ENCODE peak calls at places on chromosomes 2 and 18, in six cellular contexts. One of them, this sample, is unnamed.

GRCh38 chr18:50956116-50956515 is 11.7 kb upstream of the ELAC1 start:
- DNase-seq in heart left ventricle: no peak
- DNase-seq in suprapubic skin: no peak
- DNase-seq in stomach: no peak
- DNase-seq in adrenal gland: no peak
- DNase-seq in bronchial epithelial cell: peak; percentile 56
- DNase-seq in this sample: no peak

GRCh38 chr18:77173274-77174030 is 40.9 kb upstream of the MBP start:
- DNase-seq in adrenal gland: no peak
- DNase-seq in stomach: no peak
- DNase-seq in heart left ventricle: no peak
- DNase-seq in suprapubic skin: no peak
- DNase-seq in bronchial epithelial cell: no peak
- DNase-seq in this sample: no peak

GRCh38 chr2:227804970-227805369 is 8.7 kb upstream of the CCL20 start:
- DNase-seq in heart left ventricle: no peak
- DNase-seq in suprapubic skin: no peak
- DNase-seq in bronchial epithelial cell: no peak
- DNase-seq in adrenal gland: no peak
- DNase-seq in stomach: no peak
- DNase-seq in this sample: no peak

GRCh38 chr2:53756644-53757043 is 11.0 kb upstream of the CHAC2 start:
- DNase-seq in bronchial epithelial cell: no peak
- DNase-seq in stomach: no peak
- DNase-seq in suprapubic skin: no peak
- DNase-seq in adrenal gland: no peak
- DNase-seq in heart left ventricle: no peak
- DNase-seq in this sample: no peak

GRCh38 chr2:100264121-100264520 is 58.2 kb downstream of the LONRF2 start:
- DNase-seq in suprapubic skin: peak; percentile 54
- DNase-seq in adrenal gland: no peak
- DNase-seq in bronchial epithelial cell: no peak
- DNase-seq in stomach: no peak
- DNase-seq in heart left ventricle: no peak
- DNase-seq in this sample: no peak

GRCh38 chr2:69514406-69514805 is 77.2 kb upstream of the NFU1 start:
- DNase-seq in suprapubic skin: no peak
- DNase-seq in stomach: no peak
- DNase-seq in adrenal gland: peak; percentile 70
- DNase-seq in bronchial epithelial cell: no peak
- DNase-seq in heart left ventricle: peak; percentile 59
- DNase-seq in this sample: no peak

GRCh38 chr2:4674007-4674406 is 970.6 kb downstream of the DCDC2C start:
- DNase-seq in bronchial epithelial cell: no peak
- DNase-seq in stomach: no peak
- DNase-seq in heart left ventricle: no peak
- DNase-seq in suprapubic skin: no peak
- DNase-seq in adrenal gland: no peak
- DNase-seq in this sample: no peak

GRCh38 chr2:86072271-86072858 is 33.3 kb downstream of the POLR1A start:
- DNase-seq in heart left ventricle: peak; percentile 80
- DNase-seq in bronchial epithelial cell: no peak
- DNase-seq in suprapubic skin: no peak
- DNase-seq in stomach: peak; percentile 82
- DNase-seq in adrenal gland: peak; percentile 94
- DNase-seq in this sample: peak; percentile 61

GRCh38 chr2:230738924-230739323 is 26.3 kb downstream of the CAB39 start:
- DNase-seq in suprapubic skin: no peak
- DNase-seq in adrenal gland: no peak
- DNase-seq in bronchial epithelial cell: no peak
- DNase-seq in heart left ventricle: no peak
- DNase-seq in stomach: no peak
- DNase-seq in this sample: no peak

GRCh38 chr2:160294339-160294803 is 94.3 kb upstream of the ITGB6 start:
- DNase-seq in heart left ventricle: peak; percentile 65
- DNase-seq in bronchial epithelial cell: peak; percentile 64
- DNase-seq in adrenal gland: peak; percentile 90
- DNase-seq in stomach: no peak
- DNase-seq in suprapubic skin: peak; percentile 78
- DNase-seq in this sample: peak; percentile 51

GRCh38 chr2:141506116-141506515 is 624.7 kb downstream of the LRP1B start:
- DNase-seq in heart left ventricle: no peak
- DNase-seq in stomach: no peak
- DNase-seq in suprapubic skin: no peak
- DNase-seq in adrenal gland: no peak
- DNase-seq in bronchial epithelial cell: no peak
- DNase-seq in this sample: no peak

GRCh38 chr2:238285653-238286082 is 2.7 kb downstream of the PER2 start:
- DNase-seq in stomach: peak; percentile 91
- DNase-seq in heart left ventricle: peak; percentile 78
- DNase-seq in bronchial epithelial cell: peak; percentile 97
- DNase-seq in suprapubic skin: peak; percentile 96
- DNase-seq in adrenal gland: peak; percentile 90
- DNase-seq in this sample: peak; percentile 27

GRCh38 chr2:75035444-75036353 is 77.3 kb downstream of the POLE4 start:
- DNase-seq in bronchial epithelial cell: no peak
- DNase-seq in adrenal gland: no peak
- DNase-seq in suprapubic skin: no peak
- DNase-seq in stomach: no peak
- DNase-seq in heart left ventricle: no peak
- DNase-seq in this sample: no peak

GRCh38 chr2:40665493-40666232 is 213.8 kb upstream of the SLC8A1 start:
- DNase-seq in stomach: no peak
- DNase-seq in adrenal gland: no peak
- DNase-seq in heart left ventricle: no peak
- DNase-seq in suprapubic skin: no peak
- DNase-seq in bronchial epithelial cell: peak; percentile 3
- DNase-seq in this sample: no peak

GRCh38 chr2:36489296-36489695 is 108.7 kb downstream of the FEZ2 start:
- DNase-seq in bronchial epithelial cell: no peak
- DNase-seq in suprapubic skin: no peak
- DNase-seq in stomach: no peak
- DNase-seq in adrenal gland: no peak
- DNase-seq in heart left ventricle: no peak
- DNase-seq in this sample: no peak

GRCh38 chr2:33505966-33506365 is 29.5 kb downstream of the RASGRP3 start:
- DNase-seq in bronchial epithelial cell: no peak
- DNase-seq in heart left ventricle: no peak
- DNase-seq in suprapubic skin: no peak
- DNase-seq in adrenal gland: no peak
- DNase-seq in stomach: no peak
- DNase-seq in this sample: no peak

GRCh38 chr2:105768176-105768575 is 23.5 kb downstream of the NCK2 start:
- DNase-seq in adrenal gland: no peak
- DNase-seq in bronchial epithelial cell: no peak
- DNase-seq in heart left ventricle: no peak
- DNase-seq in stomach: no peak
- DNase-seq in suprapubic skin: no peak
- DNase-seq in this sample: no peak

GRCh38 chr2:143161982-143162837 is 33.0 kb downstream of the ARHGAP15 start:
- DNase-seq in heart left ventricle: no peak
- DNase-seq in bronchial epithelial cell: peak; percentile 47
- DNase-seq in suprapubic skin: no peak
- DNase-seq in stomach: peak; percentile 29
- DNase-seq in adrenal gland: peak; percentile 80
- DNase-seq in this sample: peak; percentile 51

GRCh38 chr2:179263015-179263414 is 1.6 kb downstream of the SESTD1 start:
- DNase-seq in heart left ventricle: no peak
- DNase-seq in bronchial epithelial cell: peak; percentile 80
- DNase-seq in stomach: no peak
- DNase-seq in adrenal gland: no peak
- DNase-seq in suprapubic skin: no peak
- DNase-seq in this sample: no peak

GRCh38 chr18:36461551-36461987 is 164.1 kb downstream of the FHOD3 start:
- DNase-seq in suprapubic skin: no peak
- DNase-seq in bronchial epithelial cell: no peak
- DNase-seq in heart left ventricle: no peak
- DNase-seq in stomach: no peak
- DNase-seq in adrenal gland: no peak
- DNase-seq in this sample: no peak

GRCh38 chr2:181106789-181107418 is 126.5 kb downstream of the UBE2E3 start:
- DNase-seq in heart left ventricle: no peak
- DNase-seq in bronchial epithelial cell: peak; percentile 91
- DNase-seq in adrenal gland: no peak
- DNase-seq in stomach: no peak
- DNase-seq in suprapubic skin: no peak
- DNase-seq in this sample: no peak

GRCh38 chr2:123695449-123695848 is 329.6 kb upstream of the CNTNAP5 start:
- DNase-seq in heart left ventricle: no peak
- DNase-seq in bronchial epithelial cell: no peak
- DNase-seq in stomach: no peak
- DNase-seq in adrenal gland: no peak
- DNase-seq in suprapubic skin: no peak
- DNase-seq in this sample: no peak

GRCh38 chr2:170022692-170023091 is 155.3 kb upstream of the MYO3B start:
- DNase-seq in suprapubic skin: no peak
- DNase-seq in bronchial epithelial cell: peak; percentile 51
- DNase-seq in adrenal gland: no peak
- DNase-seq in stomach: no peak
- DNase-seq in heart left ventricle: no peak
- DNase-seq in this sample: no peak

GRCh38 chr2:33670392-33670937 is 71.4 kb upstream of the FAM98A start:
- DNase-seq in adrenal gland: no peak
- DNase-seq in bronchial epithelial cell: no peak
- DNase-seq in stomach: no peak
- DNase-seq in heart left ventricle: no peak
- DNase-seq in suprapubic skin: no peak
- DNase-seq in this sample: no peak

GRCh38 chr2:78994789-78995188 is 30.7 kb upstream of the REG3G start:
- DNase-seq in adrenal gland: no peak
- DNase-seq in bronchial epithelial cell: no peak
- DNase-seq in suprapubic skin: no peak
- DNase-seq in heart left ventricle: no peak
- DNase-seq in stomach: no peak
- DNase-seq in this sample: no peak

GRCh38 chr2:78993518-78994148 is 31.9 kb upstream of the REG3G start:
- DNase-seq in bronchial epithelial cell: no peak
- DNase-seq in heart left ventricle: no peak
- DNase-seq in suprapubic skin: no peak
- DNase-seq in adrenal gland: no peak
- DNase-seq in stomach: no peak
- DNase-seq in this sample: no peak

GRCh38 chr2:78992807-78993517 is 32.5 kb upstream of the REG3G start:
- DNase-seq in suprapubic skin: no peak
- DNase-seq in stomach: peak; percentile 27
- DNase-seq in heart left ventricle: no peak
- DNase-seq in bronchial epithelial cell: no peak
- DNase-seq in adrenal gland: no peak
- DNase-seq in this sample: no peak

GRCh38 chr2:78992451-78992806 is 33.1 kb upstream of the REG3G start:
- DNase-seq in suprapubic skin: no peak
- DNase-seq in adrenal gland: peak; percentile 72
- DNase-seq in heart left ventricle: no peak
- DNase-seq in stomach: no peak
- DNase-seq in bronchial epithelial cell: no peak
- DNase-seq in this sample: no peak
- TF ChIP-seq CTCF in suprapubic skin: no peak
- TF ChIP-seq CTCF in adrenal gland: peak; percentile 33
- TF ChIP-seq CTCF in heart left ventricle: peak; percentile 13
- TF ChIP-seq CTCF in stomach: no peak
- TF ChIP-seq CTCF in bronchial epithelial cell: no peak
- TF ChIP-seq CTCF in this sample: no peak

GRCh38 chr2:84963323-84963691 is 7.7 kb upstream of the KCMF1 start:
- DNase-seq in suprapubic skin: no peak
- DNase-seq in stomach: no peak
- DNase-seq in adrenal gland: no peak
- DNase-seq in heart left ventricle: no peak
- DNase-seq in bronchial epithelial cell: no peak
- DNase-seq in this sample: no peak
- TF ChIP-seq CTCF in suprapubic skin: no peak
- TF ChIP-seq CTCF in stomach: no peak
- TF ChIP-seq CTCF in adrenal gland: no peak
- TF ChIP-seq CTCF in heart left ventricle: no peak
- TF ChIP-seq CTCF in bronchial epithelial cell: no peak
- TF ChIP-seq CTCF in this sample: no peak

DNA sequence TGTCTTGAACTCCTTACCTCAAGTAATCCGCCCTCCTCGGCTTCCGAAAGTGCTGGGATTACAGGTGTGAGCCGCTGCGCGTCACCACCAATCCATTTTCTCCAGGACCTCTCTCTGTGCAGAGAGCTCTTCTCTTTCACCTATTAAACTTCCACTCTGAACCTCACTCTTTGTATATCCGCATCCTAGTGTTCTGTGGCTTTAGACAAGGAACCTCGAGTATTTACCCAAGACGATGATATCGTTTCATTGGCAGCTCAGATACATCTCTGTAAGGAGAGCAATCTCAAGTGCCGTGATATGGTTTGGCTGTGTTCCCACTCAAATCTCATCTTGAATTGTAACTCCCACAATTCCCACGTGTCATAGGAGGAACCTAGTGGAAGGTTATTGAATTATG is 15.1 kb upstream of the WDR33 start:
- DNase-seq in stomach: no peak
- DNase-seq in adrenal gland: no peak
- DNase-seq in bronchial epithelial cell: no peak
- DNase-seq in suprapubic skin: no peak
- DNase-seq in heart left ventricle: no peak
- DNase-seq in this sample: no peak
- TF ChIP-seq CTCF in stomach: no peak
- TF ChIP-seq CTCF in adrenal gland: no peak
- TF ChIP-seq CTCF in bronchial epithelial cell: no peak
- TF ChIP-seq CTCF in suprapubic skin: no peak
- TF ChIP-seq CTCF in heart left ventricle: no peak
- TF ChIP-seq CTCF in this sample: no peak

GRCh38 chr2:10494351-10495066 is 46.4 kb upstream of the ODC1 start:
- DNase-seq in heart left ventricle: no peak
- DNase-seq in suprapubic skin: no peak
- DNase-seq in adrenal gland: peak; percentile 6
- DNase-seq in stomach: peak; percentile 23
- DNase-seq in bronchial epithelial cell: no peak
- DNase-seq in this sample: no peak
- TF ChIP-seq CTCF in heart left ventricle: no peak
- TF ChIP-seq CTCF in suprapubic skin: no peak
- TF ChIP-seq CTCF in adrenal gland: no peak
- TF ChIP-seq CTCF in stomach: no peak
- TF ChIP-seq CTCF in bronchial epithelial cell: no peak
- TF ChIP-seq CTCF in this sample: no peak

GRCh38 chr2:72993147-72993546 is 75.8 kb downstream of the EMX1 start:
- DNase-seq in adrenal gland: peak; percentile 54
- DNase-seq in bronchial epithelial cell: peak; percentile 31
- DNase-seq in stomach: peak; percentile 26
- DNase-seq in suprapubic skin: peak; percentile 45
- DNase-seq in heart left ventricle: no peak
- DNase-seq in this sample: no peak
- TF ChIP-seq CTCF in adrenal gland: peak; percentile 65
- TF ChIP-seq CTCF in bronchial epithelial cell: peak; percentile 75
- TF ChIP-seq CTCF in stomach: peak; percentile 92
- TF ChIP-seq CTCF in suprapubic skin: peak; percentile 79
- TF ChIP-seq CTCF in heart left ventricle: peak; percentile 83
- TF ChIP-seq CTCF in this sample: peak; percentile 97

GRCh38 chr2:190335225-190335559 is 8.2 kb upstream of the INPP1 start:
- DNase-seq in stomach: no peak
- DNase-seq in suprapubic skin: no peak
- DNase-seq in bronchial epithelial cell: no peak
- DNase-seq in heart left ventricle: no peak
- DNase-seq in adrenal gland: no peak
- DNase-seq in this sample: no peak
- TF ChIP-seq CTCF in stomach: no peak
- TF ChIP-seq CTCF in suprapubic skin: no peak
- TF ChIP-seq CTCF in bronchial epithelial cell: no peak
- TF ChIP-seq CTCF in heart left ventricle: no peak
- TF ChIP-seq CTCF in adrenal gland: no peak
- TF ChIP-seq CTCF in this sample: no peak